ENCODE peak calls at places on chromosomes 2 and 18, in four cellular contexts. C, Y, N and I are unnamed samples.

GRCh38 chr2:119476301-119477117 is 44.9 kb downstream of the TMEM37 start:
- DNase-seq in C (peak), Y (peak), N (peak), I (peak)

GRCh38 chr2:120358734-120359465 is 13.0 kb downstream of the INHBB start:
- DNase-seq in C (no peak), Y (no peak), N (no peak), I (no peak)

GRCh38 chr2:40512246-40512645 is 60.4 kb upstream of the SLC8A1 start:
- DNase-seq in C (no peak), Y (no peak), N (no peak), I (no peak)

GRCh38 chr18:54877076-54877475 is 48.8 kb downstream of the RAB27B start:
- DNase-seq in C (peak), Y (peak), N (no peak), I (no peak)

GRCh38 chr2:210502997-210503621 is 26.6 kb upstream of the LANCL1 start:
- DNase-seq in C (peak), Y (peak), N (peak), I (peak)

GRCh38 chr2:102301867-102302362 is 9.4 kb upstream of the IL1RL1 start:
- DNase-seq in C (peak), Y (peak), N (no peak), I (no peak)

GRCh38 chr2:207516206-207516605 is 13.6 kb upstream of the CREB1 start:
- DNase-seq in C (no peak), Y (no peak), N (no peak), I (no peak)

GRCh38 chr2:224278531-224278930 is 123.4 kb downstream of the FAM124B start:
- DNase-seq in C (peak), Y (peak), N (no peak), I (no peak)

GRCh38 chr2:219385958-219386520 is 1.7 kb downstream of the DNPEP start:
- DNase-seq in C (no peak), Y (no peak), N (no peak), I (no peak)

GRCh38 chr2:164389411-164389810 is 231.9 kb downstream of the GRB14 start:
- DNase-seq in C (no peak), Y (no peak), N (no peak), I (no peak)

GRCh38 chr2:240520143-240520973 is 37.4 kb downstream of the ANKMY1 start:
- DNase-seq in C (no peak), Y (no peak), N (no peak), I (no peak)

GRCh38 chr2:235021752-235022151 is 69.9 kb downstream of the SH3BP4 start:
- DNase-seq in C (peak), Y (peak), N (no peak), I (no peak)

GRCh38 chr2:121999273-121999672 is 243.8 kb downstream of the TSN start:
- DNase-seq in C (no peak), Y (peak), N (no peak), I (no peak)

GRCh38 chr2:232385660-232386489 is 7.3 kb downstream of the ALPP start:
- DNase-seq in C (peak), Y (peak), N (no peak), I (no peak)

GRCh38 chr2:208545398-208546042 is 138.9 kb downstream of the PTH2R start:
- DNase-seq in C (no peak), Y (no peak), N (no peak), I (peak)

GRCh38 chr2:239929504-239929903 is 95.6 kb downstream of the NDUFA10 start:
- DNase-seq in C (no peak), Y (no peak), N (no peak), I (no peak)

GRCh38 chr18:79227617-79228016 is 158.4 kb downstream of the ATP9B start:
- DNase-seq in C (no peak), Y (no peak), N (no peak), I (no peak)

GRCh38 chr2:227748079-227748478 is 2.4 kb downstream of the SCYGR8 start:
- DNase-seq in C (peak), Y (no peak), N (no peak), I (peak)

GRCh38 chr2:85748948-85749875 is 4.6 kb upstream of the ATOH8 start:
- DNase-seq in C (peak), Y (no peak), N (no peak), I (no peak)

GRCh38 chr2:12787891-12788783 is 71.4 kb downstream of the TRIB2 start:
- DNase-seq in C (peak), Y (peak), N (no peak), I (no peak)

GRCh38 chr2:241582328-241582727 is 23.8 kb downstream of the BOK start:
- DNase-seq in C (no peak), Y (no peak), N (no peak), I (no peak)

GRCh38 chr18:43108882-43109281 is 6.6 kb downstream of the RIT2 start:
- DNase-seq in C (no peak), Y (no peak), N (no peak), I (no peak)

GRCh38 chr2:85956647-85957039 is 67.9 kb upstream of the ST3GAL5 start:
- DNase-seq in C (no peak), Y (no peak), N (no peak), I (no peak)

GRCh38 chr2:219249203-219249980 is 3.7 kb upstream of the TUBA4B start:
- DNase-seq in C (peak), Y (peak), N (peak), I (no peak)

GRCh38 chr2:132910432-132910831 is 240.4 kb upstream of the LYPD1 start:
- DNase-seq in C (no peak), Y (no peak), N (no peak), I (no peak)

GRCh38 chr2:127608061-127609011 is 37.6 kb upstream of the GPR17 start:
- DNase-seq in C (no peak), Y (no peak), N (no peak), I (no peak)

GRCh38 chr18:48913723-48914122 is 37.0 kb downstream of the SMAD7 start:
- DNase-seq in C (no peak), Y (no peak), N (no peak), I (no peak)

GRCh38 chr18:54357082-54357659 is 487 bp downstream of the STARD6 start:
- DNase-seq in C (no peak), Y (peak), N (no peak), I (no peak)

GRCh38 chr2:53987336-53987921 is 16.6 kb upstream of the PSME4 start:
- DNase-seq in C (peak), Y (peak), N (no peak), I (no peak)

GRCh38 chr2:24046599-24046929 is 627 bp downstream of the WDCP start:
- DNase-seq in C (no peak), Y (no peak), N (no peak), I (no peak)

GRCh38 chr2:155256803-155257202 is 558.3 kb downstream of the KCNJ3 start:
- DNase-seq in C (no peak), Y (no peak), N (no peak), I (no peak)

GRCh38 chr2:134021830-134022524 is 231.9 kb upstream of the MGAT5 start:
- DNase-seq in C (no peak), Y (no peak), N (no peak), I (no peak)

GRCh38 chr2:85800576-85800975 is 46.8 kb downstream of the ATOH8 start:
- DNase-seq in C (no peak), Y (no peak), N (no peak), I (no peak)

GRCh38 chr2:9996321-9996720 is 44.8 kb downstream of the GRHL1 start:
- DNase-seq in C (no peak), Y (no peak), N (no peak), I (no peak)

GRCh38 chr18:79030680-79031079 is 38.5 kb upstream of the ATP9B start:
- DNase-seq in C (no peak), Y (no peak), N (no peak), I (no peak)

GRCh38 chr18:76447268-76447890 is 47.7 kb downstream of the ZNF516 start:
- DNase-seq in C (no peak), Y (no peak), N (no peak), I (no peak)

GRCh38 chr2:162197095-162197825 is 45.2 kb upstream of the GCG start:
- DNase-seq in C (peak), Y (peak), N (no peak), I (no peak)

GRCh38 chr2:152242787-152243472 is 67.4 kb upstream of the STAM2 start:
- DNase-seq in C (no peak), Y (no peak), N (no peak), I (no peak)

GRCh38 chr2:214695789-214696188 is 113.7 kb downstream of the BARD1 start:
- DNase-seq in C (peak), Y (peak), N (no peak), I (no peak)